ENCODE peak calls at places on chromosomes 11 and 22, in five cellular contexts. One of them, this sample, is unnamed.
A peak's percentile ranks its signal among the peaks of the same experiment; 100 is the strongest.

GRCh38 chr11:113147249-113147648 is 167.1 kb upstream of the TTC12 start:
- DNase-seq in iPS DF 6.9: no peak
- DNase-seq in coronary artery: no peak
- DNase-seq in left ventricle myocardium inferior: no peak
- DNase-seq in HT-29: no peak
- DNase-seq in this sample: no peak

GRCh38 chr22:39292002-39292401 is 27.4 kb downstream of the RPL3 start:
- DNase-seq in iPS DF 6.9: no peak
- DNase-seq in coronary artery: no peak
- DNase-seq in left ventricle myocardium inferior: no peak
- DNase-seq in HT-29: peak; percentile 74
- DNase-seq in this sample: no peak

GRCh38 chr11:94938399-94939055 is 34.8 kb downstream of the CWC15 start:
- DNase-seq in iPS DF 6.9: no peak
- DNase-seq in coronary artery: no peak
- DNase-seq in left ventricle myocardium inferior: peak; percentile 82
- DNase-seq in HT-29: no peak
- DNase-seq in this sample: peak; percentile 69

GRCh38 chr22:49274754-49275380 is 552.8 kb downstream of the BRD1 start:
- DNase-seq in iPS DF 6.9: no peak
- DNase-seq in coronary artery: no peak
- DNase-seq in left ventricle myocardium inferior: no peak
- DNase-seq in HT-29: no peak
- DNase-seq in this sample: peak; percentile 43

GRCh38 chr11:111922803-111923202 is 4.1 kb downstream of the C11orf52 start:
- DNase-seq in iPS DF 6.9: no peak
- DNase-seq in coronary artery: no peak
- DNase-seq in left ventricle myocardium inferior: no peak
- DNase-seq in HT-29: no peak
- DNase-seq in this sample: no peak

GRCh38 chr11:65063532-65063931 is 5.2 kb upstream of the NAALADL1 start:
- DNase-seq in iPS DF 6.9: no peak
- DNase-seq in coronary artery: no peak
- DNase-seq in left ventricle myocardium inferior: no peak
- DNase-seq in HT-29: no peak
- DNase-seq in this sample: no peak

GRCh38 chr11:86595401-86595800 is 77.0 kb downstream of the ME3 start:
- DNase-seq in iPS DF 6.9: no peak
- DNase-seq in coronary artery: no peak
- DNase-seq in left ventricle myocardium inferior: no peak
- DNase-seq in HT-29: no peak
- DNase-seq in this sample: no peak

GRCh38 chr22:17057959-17058814 is 26.6 kb upstream of the IL17RA start:
- DNase-seq in iPS DF 6.9: peak; percentile 57
- DNase-seq in coronary artery: no peak
- DNase-seq in left ventricle myocardium inferior: no peak
- DNase-seq in HT-29: peak; percentile 63
- DNase-seq in this sample: peak; percentile 71

GRCh38 chr22:47296405-47297260 is 534.2 kb downstream of the TBC1D22A start:
- DNase-seq in iPS DF 6.9: no peak
- DNase-seq in coronary artery: no peak
- DNase-seq in left ventricle myocardium inferior: no peak
- DNase-seq in HT-29: no peak
- DNase-seq in this sample: no peak

GRCh38 chr11:128716231-128716630 is 22.4 kb downstream of the FLI1 start:
- DNase-seq in iPS DF 6.9: no peak
- DNase-seq in coronary artery: no peak
- DNase-seq in left ventricle myocardium inferior: no peak
- DNase-seq in HT-29: no peak
- DNase-seq in this sample: no peak

GRCh38 chr22:30985561-30986208 is 16.6 kb downstream of the TUG1 start:
- DNase-seq in iPS DF 6.9: no peak
- DNase-seq in coronary artery: no peak
- DNase-seq in left ventricle myocardium inferior: no peak
- DNase-seq in HT-29: no peak
- DNase-seq in this sample: no peak

GRCh38 chr11:17598700-17599459 is 51.8 kb downstream of the OTOG start:
- DNase-seq in iPS DF 6.9: peak; percentile 83
- DNase-seq in coronary artery: peak; percentile 74
- DNase-seq in left ventricle myocardium inferior: peak; percentile 65
- DNase-seq in HT-29: peak; percentile 79
- DNase-seq in this sample: peak; percentile 76

GRCh38 chr11:76629853-76630599 is 40.5 kb downstream of the LRRC32 start:
- DNase-seq in iPS DF 6.9: no peak
- DNase-seq in coronary artery: no peak
- DNase-seq in left ventricle myocardium inferior: peak; percentile 75
- DNase-seq in HT-29: no peak
- DNase-seq in this sample: peak; percentile 85

This sample was measured in suprapubic skin.